ENCODE peak calls at places on chromosomes 16 and 17, in nine cellular contexts. C is transverse colon, X is sigmoid colon, U is stomach, V is ovary, R is suprapubic skin, J is GM12878, N is A549, Y is esophagus muscularis mucosa. S is an unnamed sample.

GRCh38 chr17:38456031-38456815 is 28.0 kb downstream of the ARHGAP23 start:
- DNase-seq in C (no peak), X (no peak), U (no peak), V (no peak), R (no peak), J (no peak), N (peak), Y (no peak), S (no peak)

GRCh38 chr16:78762222-78762621 is 662.8 kb downstream of the WWOX start:
- DNase-seq in C (no peak), X (no peak), U (no peak), V (no peak), R (no peak), J (no peak), N (no peak), Y (no peak), S (no peak)

GRCh38 chr16:65268331-65268730 is 146.5 kb upstream of the CDH11 start:
- DNase-seq in C (no peak), X (no peak), U (no peak), V (no peak), R (no peak), J (no peak), N (no peak), Y (no peak), S (no peak)

GRCh38 chr17:59496178-59496577 is 69.2 kb upstream of the DHX40 start:
- DNase-seq in C (no peak), X (no peak), U (no peak), V (no peak), R (no peak), J (no peak), N (no peak), Y (peak), S (no peak)

GRCh38 chr17:50425682-50426471 is at the start of gene ACSF2:
- DNase-seq in C (peak), X (peak), U (peak), V (peak), R (peak), J (no peak), N (peak), Y (peak), S (peak)

GRCh38 chr16:53950677-53951076 is 246.7 kb downstream of the FTO start:
- DNase-seq in C (no peak), X (no peak), U (no peak), V (no peak), R (no peak), J (no peak), N (no peak), Y (no peak), S (no peak)

GRCh38 chr16:46757339-46758050 is 9.4 kb upstream of the MYLK3 start:
- DNase-seq in C (no peak), X (no peak), U (peak), V (no peak), R (no peak), J (no peak), N (no peak), Y (no peak), S (no peak)

GRCh38 chr17:7289256-7290032 is 5.0 kb downstream of the YBX2 start:
- DNase-seq in C (no peak), X (no peak), U (no peak), V (no peak), R (no peak), J (no peak), N (no peak), Y (no peak), S (no peak)

GRCh38 chr16:67847064-67847861 is at the start of gene CENPT:
- DNase-seq in C (peak), X (peak), U (peak), V (no peak), R (no peak), J (no peak), N (no peak), Y (no peak), S (no peak)

GRCh38 chr17:10210151-10210574 is 11.8 kb upstream of the GAS7 start:
- DNase-seq in C (peak), X (no peak), U (no peak), V (peak), R (no peak), J (no peak), N (no peak), Y (no peak), S (no peak)

GRCh38 chr16:1213231-1213630 is 11.8 kb downstream of the TPSG1 start:
- DNase-seq in C (no peak), X (no peak), U (no peak), V (no peak), R (no peak), J (no peak), N (no peak), Y (no peak), S (no peak)

GRCh38 chr17:65228734-65229390 is 91.7 kb downstream of the RGS9 start:
- DNase-seq in C (no peak), X (no peak), U (no peak), V (no peak), R (no peak), J (peak), N (no peak), Y (no peak), S (no peak)

GRCh38 chr16:24318670-24319069 is 62.5 kb downstream of the CACNG3 start:
- DNase-seq in C (no peak), X (no peak), U (no peak), V (no peak), R (no peak), J (no peak), N (no peak), Y (no peak), S (no peak)

GRCh38 chr16:12120331-12120981 is 143.9 kb downstream of the SNX29 start:
- DNase-seq in C (peak), X (peak), U (no peak), V (no peak), R (no peak), J (no peak), N (no peak), Y (no peak), S (no peak)
- TF ChIP-seq EP300 in C (no peak), X (no peak), U (no peak), V (no peak), R (no peak), J (no peak), N (no peak), Y (no peak), S (no peak)

GRCh38 chr17:78013683-78014467 is 55.4 kb downstream of the TNRC6C start:
- DNase-seq in C (peak), X (peak), U (peak), V (no peak), R (no peak), J (peak), N (peak), Y (no peak), S (peak)
- TF ChIP-seq EP300 in C (no peak), X (no peak), U (no peak), V (no peak), R (no peak), J (no peak), N (no peak), Y (no peak), S (no peak)

GRCh38 chr17:45130640-45131293 is 1.5 kb downstream of the PLCD3 start:
- DNase-seq in C (peak), X (peak), U (no peak), V (peak), R (no peak), J (no peak), N (no peak), Y (no peak), S (no peak)

GRCh38 chr17:45132302-45132568 is at the start of gene PLCD3:
- DNase-seq in C (no peak), X (no peak), U (no peak), V (no peak), R (no peak), J (no peak), N (no peak), Y (no peak), S (no peak)

GRCh38 chr17:45131294-45131615 is 1.1 kb downstream of the PLCD3 start:
- DNase-seq in C (no peak), X (no peak), U (no peak), V (peak), R (no peak), J (no peak), N (no peak), Y (no peak), S (no peak)

GRCh38 chr17:45131616-45132301 is 556 bp downstream of the PLCD3 start:
- DNase-seq in C (peak), X (peak), U (peak), V (peak), R (no peak), J (no peak), N (no peak), Y (no peak), S (no peak)

DNA sequence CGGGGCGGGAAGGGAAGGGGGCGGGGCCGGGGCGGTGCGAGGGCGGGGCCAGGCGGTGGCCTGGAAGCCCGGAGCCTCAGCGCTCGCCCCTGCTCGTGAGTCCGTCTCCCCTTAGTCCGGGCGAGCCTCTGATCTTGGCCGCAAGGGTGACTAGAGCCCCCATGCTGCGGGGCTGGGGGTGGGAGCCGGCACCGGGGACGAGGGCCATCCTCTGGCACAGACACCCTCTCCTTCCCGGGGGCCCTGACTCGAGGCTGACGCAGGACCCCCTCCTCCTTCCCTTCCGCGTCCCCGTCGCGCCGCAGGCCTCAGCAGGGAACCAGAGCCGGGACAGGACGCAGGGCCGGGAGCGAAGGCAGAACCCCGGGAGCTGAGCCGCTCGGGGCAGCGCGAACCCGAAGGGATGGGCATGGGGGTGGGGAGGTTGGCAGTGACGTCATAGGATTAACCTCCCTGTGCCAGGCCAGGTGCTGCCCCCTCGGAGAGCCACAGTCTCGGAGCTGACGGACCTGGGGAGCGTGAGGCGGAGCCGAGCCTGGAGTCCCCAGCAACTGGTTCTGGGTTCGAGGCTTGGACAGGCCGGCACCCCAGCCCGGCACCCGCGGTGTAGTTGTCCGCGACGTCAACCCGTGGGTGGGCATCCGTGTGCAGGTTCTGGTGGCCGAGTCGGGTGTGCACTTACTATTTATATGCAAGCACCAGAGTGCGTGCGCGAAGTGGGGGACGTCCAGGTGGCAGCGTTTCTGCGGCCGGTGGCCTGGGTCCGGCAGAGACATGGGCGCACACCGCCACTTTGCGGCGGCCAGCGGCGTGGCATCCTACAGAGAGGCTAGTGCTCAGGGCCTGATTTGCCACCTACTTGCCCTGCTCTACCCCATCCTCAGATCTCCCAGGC is 501 bp upstream of the PLCD3 start:
- DNase-seq in C (peak), X (peak), U (peak), V (peak), R (peak), J (no peak), N (peak), Y (peak), S (peak)
- TF ChIP-seq EP300 in C (no peak), X (no peak), U (no peak), V (no peak), R (no peak), J (no peak), N (no peak), Y (no peak), S (peak)

DNA sequence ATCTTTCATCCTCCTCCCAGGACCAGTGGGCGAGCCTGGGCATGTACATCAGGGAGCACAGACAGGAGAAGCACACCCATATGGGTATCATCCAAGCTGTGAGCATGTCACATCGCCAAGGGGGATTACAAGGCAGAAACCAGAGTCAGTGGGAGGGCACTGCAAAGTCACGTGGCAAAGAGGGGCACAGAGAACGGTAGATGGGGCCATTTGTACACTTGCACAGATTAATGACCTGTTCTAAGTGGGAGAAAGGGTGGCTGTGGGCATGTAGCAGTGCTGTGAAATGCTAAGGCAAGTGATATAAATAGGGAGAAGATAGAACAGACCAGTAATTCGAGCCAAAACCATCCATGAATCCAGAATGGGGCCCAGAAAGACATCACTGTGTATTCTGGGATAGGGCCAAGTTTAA is 265.0 kb downstream of the CPPED1 start:
- DNase-seq in C (no peak), X (no peak), U (no peak), V (no peak), R (no peak), J (no peak), N (no peak), Y (no peak), S (no peak)
- TF ChIP-seq EP300 in C (no peak), X (no peak), U (no peak), V (no peak), R (no peak), J (no peak), N (no peak), Y (no peak), S (no peak)

DNA sequence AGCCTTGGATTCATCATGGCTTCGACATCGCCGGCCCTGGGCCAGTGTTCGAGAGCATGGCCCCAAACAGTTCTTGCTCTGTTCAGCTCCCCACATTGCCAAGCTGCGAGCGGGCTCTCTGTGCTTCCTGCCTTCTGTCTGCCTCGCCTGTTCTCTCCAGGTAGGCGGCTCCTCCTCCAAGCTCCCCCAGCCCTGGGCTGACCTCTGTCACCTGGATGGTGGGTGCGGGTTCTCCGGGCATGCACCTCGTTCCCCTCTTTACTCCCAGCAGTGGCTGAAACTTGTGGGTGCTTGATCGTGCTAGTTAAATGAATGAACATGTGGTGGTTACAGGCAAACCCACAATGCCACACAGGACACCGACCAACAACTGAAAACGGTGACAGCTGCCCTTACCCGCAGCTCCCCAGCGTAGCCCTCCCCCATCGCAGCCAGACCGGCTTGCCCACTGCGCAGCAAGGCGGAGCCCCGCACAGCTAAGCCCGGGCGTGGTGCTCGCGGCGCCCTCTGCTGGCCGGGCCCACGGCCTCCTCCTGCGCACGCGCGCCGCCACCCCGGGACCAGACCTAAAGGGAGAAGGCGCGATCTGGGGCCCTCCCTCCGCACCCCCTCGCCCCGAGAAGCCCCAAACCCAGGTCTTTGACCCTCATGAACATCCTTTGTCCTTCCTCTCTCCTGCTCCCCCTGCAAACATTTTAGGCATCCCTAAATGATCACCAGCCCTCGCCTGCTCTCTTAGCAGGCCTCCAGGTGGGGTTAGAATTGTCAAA is 22.9 kb upstream of the EIF1 start:
- DNase-seq in C (peak), X (peak), U (peak), V (peak), R (peak), J (peak), N (peak), Y (peak), S (peak)
- TF ChIP-seq EP300 in C (no peak), X (no peak), U (no peak), V (no peak), R (no peak), J (peak), N (no peak), Y (no peak), S (peak)

GRCh38 chr17:266701-267656 is 85.5 kb upstream of the DOC2B start:
- DNase-seq in C (peak), X (peak), U (peak), V (peak), R (peak), J (no peak), N (no peak), Y (no peak), S (no peak)
- TF ChIP-seq EP300 in C (no peak), X (no peak), U (no peak), V (no peak), R (no peak), J (no peak), N (no peak), Y (no peak), S (no peak)